ENCODE peak calls at places on chromosomes 1 and 21, in nine cellular contexts. P is stomach, A is bronchial epithelial cell, Q is ovary, Y is fibroblast of villous mesenchyme, I is epithelial cell of proximal tubule, U is kidney epithelial cell, V is fibroblast of lung, D is uterus. N is an unnamed sample.
A peak's percentile ranks its signal among the peaks of the same experiment; 100 is the strongest.

GRCh38 chr1:207944571-207944970 is 33.6 kb upstream of the CD34 start:
- DNase-seq in U (peak; percentile 25), V (peak; percentile 68), I (no peak), A (peak; percentile 80), Y (no peak), Q (no peak), P (no peak), D (no peak), N (no peak)

GRCh38 chr1:179706339-179706941 is 36.7 kb upstream of the FAM163A start:
- DNase-seq in V (peak; percentile 44), Q (peak; percentile 69), P (peak; percentile 53), I (peak; percentile 4), Y (peak; percentile 73), A (peak; percentile 47), U (no peak), D (peak; percentile 36), N (no peak)

GRCh38 chr1:47059376-47059775 is 7.7 kb upstream of the CYP4Z1 start:
- DNase-seq in Q (no peak), Y (no peak), D (no peak), A (no peak), U (no peak), P (no peak), V (no peak), I (no peak), N (no peak)

GRCh38 chr1:246311461-246311860 is 195.6 kb downstream of the SMYD3 start:
- DNase-seq in A (no peak), Q (no peak), P (no peak), I (no peak), Y (no peak), V (no peak), D (no peak), U (no peak), N (no peak)

GRCh38 chr1:83998599-83999315 is at the start of gene TTLL7:
- DNase-seq in Y (peak; percentile 10), U (no peak), Q (peak; percentile 60), P (peak; percentile 79), I (no peak), A (no peak), V (peak; percentile 73), D (peak; percentile 72), N (peak; percentile 24)

GRCh38 chr1:56330400-56331026 is 248.8 kb downstream of the PLPP3 start:
- DNase-seq in U (peak; percentile 37), Y (peak; percentile 69), A (peak; percentile 34), I (no peak), V (peak; percentile 74), P (no peak), Q (no peak), D (no peak), N (no peak)

GRCh38 chr1:24874611-24875225 is 55.4 kb downstream of the RUNX3 start:
- DNase-seq in A (peak; percentile 14), D (no peak), I (no peak), Q (no peak), P (no peak), Y (no peak), U (no peak), V (no peak), N (no peak)

GRCh38 chr1:115811140-115811828 is 29.6 kb downstream of the NHLH2 start:
- DNase-seq in V (no peak), D (no peak), Y (peak; percentile 34), A (no peak), Q (no peak), I (no peak), P (peak; percentile 91), U (no peak), N (no peak)

DNA sequence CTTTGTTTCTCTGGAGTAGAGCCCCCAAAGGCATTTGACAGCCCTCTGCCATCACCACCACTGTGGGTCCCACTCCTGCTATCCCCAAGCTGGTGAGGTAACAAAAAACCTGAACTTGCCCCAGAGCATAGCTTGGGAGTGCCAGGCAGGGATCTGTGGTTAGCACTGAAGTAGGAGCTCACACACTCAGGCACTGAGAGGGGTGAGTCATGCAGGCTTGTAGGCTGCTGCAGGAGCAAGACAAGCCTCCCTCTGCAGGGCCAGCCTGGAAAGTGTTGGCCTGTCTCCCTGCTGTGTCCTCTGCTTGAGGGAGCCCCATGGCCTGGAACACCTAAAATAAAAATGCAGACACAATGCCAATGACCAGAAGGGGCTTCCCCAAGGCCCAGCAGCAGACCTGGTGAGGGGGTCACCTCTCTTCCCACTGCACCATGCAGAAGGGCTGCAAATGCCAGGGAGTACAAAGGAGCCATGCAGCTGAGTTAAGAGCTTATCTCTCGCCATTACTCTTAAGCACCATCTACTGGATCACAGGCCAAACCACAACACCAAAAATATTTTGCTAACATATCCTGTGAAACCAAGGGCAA is 108.9 kb upstream of the POGK start:
- DNase-seq in A (peak; percentile 62), U (no peak), Y (no peak), I (no peak), P (no peak), Q (no peak), D (no peak), V (peak; percentile 32), N (peak; percentile 49)
- TF ChIP-seq CTCF in A (peak; percentile 9), U (no peak), Y (no peak), I (no peak), P (no peak), Q (no peak), D (no peak), V (no peak), N (peak; percentile 29)

DNA sequence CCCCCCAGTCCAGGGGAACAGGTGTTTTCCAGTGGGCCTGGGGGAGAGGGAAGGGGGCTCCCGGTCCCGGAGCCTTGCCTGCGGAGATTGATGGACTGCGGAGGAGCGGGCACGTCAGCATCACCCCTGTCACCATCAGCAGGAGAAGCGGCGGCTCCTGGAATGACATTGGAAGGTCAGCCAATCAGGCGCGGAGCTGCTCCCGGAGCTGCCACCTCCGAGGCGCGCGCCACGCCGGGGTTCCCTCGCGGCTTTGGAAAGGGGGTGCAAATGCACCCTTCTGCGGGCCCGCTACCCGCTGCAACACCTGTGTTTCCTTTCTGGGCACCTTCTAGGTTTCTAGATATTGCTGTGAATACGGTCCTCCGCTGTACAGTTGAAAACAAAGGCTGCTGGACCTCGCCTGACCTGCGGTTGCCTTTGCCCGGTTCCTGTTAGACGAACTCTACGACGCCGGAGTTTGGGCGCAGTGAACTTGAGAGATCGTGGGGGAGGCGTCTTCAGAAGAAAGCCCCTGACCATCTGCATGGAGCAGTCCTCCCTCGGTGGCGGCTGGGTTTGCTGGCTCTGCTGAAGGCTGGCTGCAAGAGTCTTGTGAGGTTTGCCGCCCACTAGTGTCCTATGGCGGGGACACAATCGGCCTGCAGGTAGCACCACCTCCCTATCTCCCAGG is 5.3 kb downstream of the DSCAM start:
- DNase-seq in D (no peak), A (peak; percentile 54), Q (no peak), I (no peak), U (peak; percentile 2), Y (no peak), P (peak; percentile 67), V (peak; percentile 40), N (no peak)
- H3K4me3 ChIP-seq in D (no peak overlapping the region), A (peak overlapping the region; percentile 35), Q (no peak overlapping the region), I (peak overlapping the region; percentile 11), U (peak overlapping the region; percentile 5), Y (no peak overlapping the region), P (peak overlapping the region; percentile 40), V (peak overlapping the region; percentile 6), N (peak overlapping the region; percentile 42)

GRCh38 chr1:69305621-69306020 is 262.1 kb upstream of the LRRC7 start:
- DNase-seq in U (no peak), A (no peak), Q (no peak), I (no peak), P (no peak), Y (peak; percentile 2), D (no peak), V (no peak), N (no peak)
- TF ChIP-seq CTCF in U (peak; percentile 29), A (no peak), Q (no peak), I (peak; percentile 23), P (no peak), Y (peak; percentile 24), D (no peak), V (no peak), N (peak; percentile 26)

DNA sequence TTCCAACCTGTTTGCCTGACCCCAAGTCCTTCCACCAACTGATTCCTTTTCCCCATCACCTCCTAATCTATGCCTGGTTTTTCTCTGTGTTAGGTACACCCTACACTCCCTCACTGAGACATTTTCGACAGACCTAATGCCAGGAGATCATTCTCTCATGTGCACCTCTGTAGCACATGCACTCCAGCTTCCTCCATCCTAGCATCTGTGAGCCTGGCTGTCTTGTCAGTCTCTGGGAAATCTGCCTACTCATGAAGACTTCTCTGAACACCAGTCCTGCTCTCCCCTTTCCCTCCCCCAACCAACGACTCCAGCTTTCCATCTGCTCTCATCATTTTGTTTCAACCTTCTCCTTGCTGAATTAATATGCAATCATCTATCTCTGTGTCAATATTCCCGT is 987 bp downstream of the MED8 start:
- DNase-seq in Q (no peak), Y (peak; percentile 7), P (no peak), I (no peak), D (no peak), A (no peak), U (no peak), V (no peak), N (no peak)
- H3K4me3 ChIP-seq in Q (peak overlapping the region; percentile 97), Y (peak overlapping the region; percentile 97), P (peak overlapping the region; percentile 95), I (peak overlapping the region; percentile 83), D (peak overlapping the region; percentile 74), A (peak overlapping the region; percentile 74), U (peak overlapping the region; percentile 81), V (peak overlapping the region; percentile 56), N (peak overlapping the region; percentile 95)

GRCh38 chr1:175338447-175339135 is 146.0 kb upstream of the KIAA0040 start:
- DNase-seq in A (peak; percentile 12), U (no peak), D (no peak), Q (no peak), P (no peak), I (no peak), V (no peak), Y (no peak), N (no peak)
- TF ChIP-seq CTCF in A (peak; percentile 46), U (peak; percentile 48), D (no peak), Q (no peak), P (no peak), I (peak; percentile 52), V (peak; percentile 5), Y (peak; percentile 43), N (peak; percentile 12)